ENCODE peak calls at places on chromosomes 12 and 14, in seven cellular contexts. O is kidney, S is IMR-90, D is heart right ventricle, E is neural progenitor cell, X is thyroid gland, M is GM23338. F is an unnamed sample.

GRCh38 chr12:84913151-84913550 is 552 bp upstream of the SLC6A15 start:
- DNase-seq in S (no peak), O (no peak), M (peak; percentile 61), D (no peak), X (no peak), E (peak; percentile 48), F (no peak)

GRCh38 chr12:113007166-113007565 is 28.8 kb downstream of the OAS2 start:
- DNase-seq in O (no peak), D (no peak), E (no peak), M (no peak), X (no peak), S (peak; percentile 18), F (no peak)

GRCh38 chr14:93903342-93904184 is 23.6 kb upstream of the FAM181A start:
- DNase-seq in D (no peak), O (peak; percentile 68), S (no peak), X (peak; percentile 11), M (peak; percentile 73), E (peak; percentile 74), F (no peak)

GRCh38 chr12:69679119-69679518 is 20.0 kb downstream of the BEST3 start:
- DNase-seq in S (peak; percentile 54), E (no peak), X (no peak), M (no peak), O (no peak), D (no peak), F (no peak)

GRCh38 chr12:89988556-89988955 is 279.9 kb upstream of the ATP2B1 start:
- DNase-seq in E (no peak), D (no peak), S (no peak), O (no peak), X (no peak), M (no peak), F (no peak)

GRCh38 chr14:76499399-76499798 is 123.5 kb downstream of the ESRRB start:
- DNase-seq in O (peak; percentile 62), E (no peak), X (no peak), M (no peak), S (no peak), D (no peak), F (no peak)

GRCh38 chr12:57521475-57522018 is 1.1 kb upstream of the MBD6 start:
- DNase-seq in M (peak; percentile 65), O (peak; percentile 84), X (peak; percentile 59), S (peak; percentile 61), D (peak; percentile 47), E (peak; percentile 78), F (peak; percentile 66)

GRCh38 chr12:62400135-62400534 is 66.5 kb upstream of the MON2 start:
- DNase-seq in M (no peak), D (no peak), O (no peak), S (no peak), E (no peak), X (no peak), F (no peak)

GRCh38 chr12:108856170-108856427 is 1.3 kb downstream of the SSH1 start:
- DNase-seq in S (no peak), D (no peak), E (peak; percentile 24), O (no peak), X (no peak), M (no peak), F (peak; percentile 15)

GRCh38 chr14:55530464-55530863 is 49.5 kb upstream of the KTN1 start:
- DNase-seq in X (no peak), D (no peak), E (no peak), M (no peak), O (no peak), S (no peak), F (no peak)

GRCh38 chr12:128783129-128783574 is 40.6 kb downstream of the SLC15A4 start:
- DNase-seq in S (peak; percentile 41), X (no peak), E (no peak), M (no peak), D (no peak), O (peak; percentile 26), F (no peak)

GRCh38 chr12:13252616-13253015 is 56.1 kb downstream of the EMP1 start:
- DNase-seq in O (no peak), S (no peak), X (no peak), M (no peak), D (no peak), E (no peak), F (no peak)

GRCh38 chr14:50260511-50260910 is 29.1 kb upstream of the SOS2 start:
- DNase-seq in X (no peak), S (peak; percentile 52), O (no peak), E (peak; percentile 26), D (no peak), M (peak; percentile 59), F (no peak)

GRCh38 chr14:69755299-69755698 is 11.6 kb upstream of the SRSF5 start:
- DNase-seq in D (no peak), X (no peak), O (no peak), E (no peak), M (no peak), S (no peak), F (no peak)

GRCh38 chr14:37411079-37411735 is 183.8 kb downstream of the FOXA1 start:
- DNase-seq in E (no peak), O (no peak), D (no peak), M (no peak), X (no peak), S (no peak), F (no peak)

GRCh38 chr12:99746538-99746937 is 99.0 kb downstream of the GARIN6 start:
- DNase-seq in M (peak; percentile 46), O (no peak), E (peak; percentile 31), D (no peak), X (no peak), S (no peak), F (no peak)

GRCh38 chr12:109153711-109154434 is 37.5 kb downstream of the ACACB start:
- DNase-seq in M (peak; percentile 66), X (peak; percentile 52), D (no peak), E (peak; percentile 51), O (no peak), S (no peak), F (peak; percentile 33)

GRCh38 chr12:11949738-11950403 is 120.9 kb upstream of the BCL2L14 start:
- DNase-seq in M (no peak), D (no peak), O (no peak), X (peak; percentile 61), S (no peak), E (no peak), F (no peak)

GRCh38 chr12:53737951-53738833 is 10.9 kb upstream of the CALCOCO1 start:
- DNase-seq in O (peak; percentile 80), X (peak; percentile 53), M (peak; percentile 83), S (no peak), D (no peak), E (peak; percentile 62), F (peak; percentile 39)

GRCh38 chr12:63206494-63206893 is 55.5 kb upstream of the AVPR1A start:
- DNase-seq in E (no peak), X (no peak), O (no peak), S (no peak), D (no peak), M (no peak), F (no peak)

GRCh38 chr12:71605034-71605433 is 58.6 kb downstream of the ZFC3H1 start:
- DNase-seq in M (no peak), O (no peak), E (no peak), D (no peak), X (no peak), S (no peak), F (no peak)

GRCh38 chr12:113413488-113413939 is 8.7 kb upstream of the SDSL start:
- DNase-seq in D (no peak), E (no peak), X (peak; percentile 72), S (peak; percentile 9), M (no peak), O (no peak), F (no peak)

GRCh38 chr12:23014749-23015148 is 389.8 kb downstream of the ETNK1 start:
- DNase-seq in X (no peak), E (no peak), O (no peak), S (no peak), D (no peak), M (no peak), F (no peak)

GRCh38 chr12:3913278-3913677 is 40.1 kb upstream of the PARP11 start:
- DNase-seq in X (no peak), O (no peak), S (no peak), E (no peak), D (no peak), M (peak; percentile 14), F (no peak)

GRCh38 chr14:64296561-64296960 is 2.4 kb upstream of the ESR2 start:
- DNase-seq in S (peak; percentile 15), X (no peak), D (no peak), M (no peak), E (no peak), O (no peak), F (no peak)

DNA sequence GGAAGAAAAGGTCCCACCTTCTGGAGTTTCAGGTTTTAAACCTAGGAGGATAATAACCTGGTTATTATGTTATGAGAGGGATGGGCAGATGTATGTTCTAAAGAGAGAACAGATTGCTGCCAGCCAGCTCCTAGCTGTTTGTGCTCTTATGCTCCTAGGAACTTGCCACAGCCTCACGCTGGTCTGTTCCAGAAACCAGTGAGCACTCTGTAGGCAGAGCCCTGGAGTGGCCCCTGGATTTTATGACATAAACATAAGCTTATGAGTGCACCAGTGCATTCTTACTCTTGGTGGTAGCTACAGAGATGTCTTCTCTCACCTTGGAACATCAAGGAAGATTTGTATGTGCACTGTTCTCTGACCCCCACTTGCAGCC is 27.7 kb downstream of the KLC1 start:
- DNase-seq in E (no peak), M (no peak), D (no peak), X (no peak), O (no peak), S (no peak), F (no peak)
- H3K36me3 ChIP-seq in E (peaks cover 5% of the 10 kb centered on the region), M (peaks cover 48% of the 10 kb centered on the region), D (peaks cover 76% of the 10 kb centered on the region), X (peaks cover 61% of the 10 kb centered on the region), O (peaks cover 35% of the 10 kb centered on the region), S (peaks cover 53% of the 10 kb centered on the region), F (peaks cover 2% of the 10 kb centered on the region)

GRCh38 chr12:8796831-8797626 is 25.4 kb upstream of the A2ML1 start:
- DNase-seq in M (no peak), O (no peak), D (no peak), X (no peak), E (no peak), S (no peak), F (no peak)
- TF ChIP-seq CTCF in M (no peak), O (no peak), D (no peak), X (no peak), E (no peak), S (no peak), F (no peak)

DNA sequence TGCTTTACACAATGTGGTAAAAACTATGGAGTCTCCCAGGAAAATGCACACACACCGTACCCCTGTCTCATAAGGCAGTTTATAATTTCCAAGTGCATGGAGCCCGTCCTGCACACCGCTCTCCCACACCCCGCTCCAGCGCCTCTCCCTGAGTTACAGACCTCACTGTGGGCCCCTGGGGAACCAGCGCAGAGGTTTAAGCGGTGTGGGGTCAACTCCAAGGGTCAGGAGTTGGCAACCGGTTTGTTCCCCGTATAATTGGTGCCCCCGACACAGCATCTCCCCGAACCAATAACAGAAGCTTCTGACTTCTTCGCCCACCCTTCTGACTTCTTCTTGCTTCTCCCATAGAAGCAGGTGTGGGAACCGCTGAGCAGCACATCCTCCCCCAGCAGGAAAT is 58.4 kb upstream of the DDX11 start:
- DNase-seq in E (no peak), S (no peak), M (no peak), X (no peak), D (no peak), O (no peak), F (no peak)
- H3K4me1 ChIP-seq in E (no peaks in the 10 kb centered on the region), S (no peaks in the 10 kb centered on the region), M (no peaks in the 10 kb centered on the region), X (no peaks in the 10 kb centered on the region), D (no peaks in the 10 kb centered on the region), O (no peaks in the 10 kb centered on the region), F (no peaks in the 10 kb centered on the region)

DNA sequence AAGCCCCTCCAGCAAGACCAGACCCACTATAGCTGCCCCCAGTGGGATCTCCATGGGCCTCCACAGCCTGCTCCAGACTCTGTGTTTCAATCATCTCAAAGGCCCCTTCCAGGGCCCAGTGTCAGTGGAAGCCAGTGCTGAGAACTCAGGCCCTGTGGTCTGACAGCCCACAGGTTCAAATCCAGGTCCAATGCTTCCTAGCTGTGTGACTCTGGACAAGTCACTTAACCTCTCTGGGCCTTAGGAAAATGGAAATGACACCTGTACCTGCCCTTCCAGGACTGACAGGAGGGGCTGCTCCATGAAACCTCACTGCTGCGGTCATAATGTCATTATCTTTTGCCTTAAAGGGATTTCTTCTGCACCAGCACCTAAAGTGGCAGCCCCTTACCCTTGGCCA is 101.9 kb downstream of the NCOR2 start:
- DNase-seq in E (no peak), X (no peak), S (no peak), M (no peak), O (peak; percentile 34), D (no peak), F (no peak)
- H3K36me3 ChIP-seq in E (no peaks in the 10 kb centered on the region), X (peaks cover 18% of the 10 kb centered on the region), S (peaks cover 57% of the 10 kb centered on the region), M (peaks cover 8% of the 10 kb centered on the region), O (peaks cover 17% of the 10 kb centered on the region), D (peaks cover 74% of the 10 kb centered on the region), F (peaks cover 8% of the 10 kb centered on the region)

F was measured in Caco-2.